ENCODE peak calls at places on chromosomes 7 and 10, in six cellular contexts. T is NCI-H524 treated with DMSO at 0.1 percent for 48 hours; H is AG20443; B is tibial nerve; W is MM.1S; M is activated CD4-positive, alpha-beta T cell treated with anti-CD3 and anti-CD28 coated beads, Interleukin-2, amount 50 U/mL, for 48 hours. N is an unnamed sample.

GRCh38 chr7:73341877-73342276 is 13.9 kb downstream of the FKBP6 start:
- DNase-seq in B (no peak), M (no peak), H (peak; percentile 80), T (no peak), W (no peak), N (no peak)

GRCh38 chr10:99593312-99593711 is 26.9 kb downstream of the SLC25A28 start:
- DNase-seq in M (no peak), T (no peak), B (no peak), H (peak; percentile 22), W (no peak), N (no peak)

GRCh38 chr10:101536800-101537199 is 51.3 kb downstream of the POLL start:
- DNase-seq in H (peak; percentile 26), T (no peak), W (peak; percentile 55), B (no peak), M (no peak), N (peak; percentile 12)

GRCh38 chr10:75111906-75112703 is 649 bp downstream of the SAMD8 start:
- DNase-seq in M (peak; percentile 47), W (peak; percentile 26), B (peak; percentile 36), T (peak; percentile 18), H (peak; percentile 66), N (no peak)

GRCh38 chr10:79316671-79317431 is 30.4 kb upstream of the PPIF start:
- DNase-seq in M (peak; percentile 20), B (no peak), T (no peak), W (peak; percentile 60), H (no peak), N (no peak)

GRCh38 chr10:100656479-100656878 is 88.9 kb upstream of the PAX2 start:
- DNase-seq in B (no peak), T (no peak), W (no peak), M (peak; percentile 14), H (peak; percentile 75), N (no peak)

GRCh38 chr10:76408646-76409045 is 977.2 kb downstream of the LRMDA start:
- DNase-seq in H (no peak), T (no peak), W (no peak), B (no peak), M (no peak), N (no peak)

GRCh38 chr10:31101123-31101522 is 69.5 kb upstream of the ZNF438 start:
- DNase-seq in B (no peak), T (no peak), H (peak; percentile 81), M (peak; percentile 78), W (no peak), N (peak; percentile 25)

GRCh38 chr10:34804306-34804705 is 10.8 kb downstream of the PARD3 start:
- DNase-seq in B (no peak), H (no peak), W (no peak), M (no peak), T (no peak), N (no peak)

GRCh38 chr10:44045020-44045419 is 339.9 kb downstream of the CXCL12 start:
- DNase-seq in W (no peak), T (peak; percentile 1), H (peak; percentile 61), M (no peak), B (no peak), N (no peak)

GRCh38 chr7:415646-416525 is 103.8 kb downstream of the PDGFA start:
- DNase-seq in W (no peak), H (no peak), M (no peak), T (no peak), B (no peak), N (no peak)

GRCh38 chr10:26437637-26438461 is at the start of gene APBB1IP:
- DNase-seq in T (no peak), H (peak; percentile 73), W (peak; percentile 75), M (peak; percentile 66), B (peak; percentile 55), N (no peak)

GRCh38 chr10:100075426-100076220 is 6.0 kb downstream of the CPN1 start:
- DNase-seq in B (no peak), H (no peak), T (no peak), W (no peak), M (no peak), N (no peak)

GRCh38 chr7:131652934-131653333 is 96.5 kb upstream of the PODXL start:
- DNase-seq in T (no peak), M (no peak), H (no peak), B (no peak), W (no peak), N (no peak)

GRCh38 chr10:110872984-110873569 is 1.3 kb downstream of the PDCD4 start:
- DNase-seq in T (no peak), M (no peak), H (no peak), B (no peak), W (no peak), N (no peak)

GRCh38 chr7:155365146-155365874 is 67.6 kb downstream of the INSIG1 start:
- DNase-seq in W (no peak), B (no peak), M (no peak), H (no peak), T (no peak), N (no peak)

GRCh38 chr10:69435966-69436520 is 15.2 kb upstream of the TSPAN15 start:
- DNase-seq in M (no peak), B (no peak), T (no peak), H (no peak), W (no peak), N (no peak)

GRCh38 chr10:24493168-24493567 is 230.5 kb downstream of the ARHGAP21 start:
- DNase-seq in B (no peak), H (no peak), W (no peak), M (no peak), T (no peak), N (no peak)

GRCh38 chr10:124670849-124671248 is 73.3 kb downstream of the FAM53B start:
- DNase-seq in M (no peak), W (no peak), T (no peak), B (no peak), H (no peak), N (no peak)

GRCh38 chr10:132905661-132906060 is 36.7 kb downstream of the CFAP46 start:
- DNase-seq in M (no peak), W (no peak), H (no peak), T (no peak), B (no peak), N (no peak)

GRCh38 chr7:139702313-139702731 is 75.5 kb downstream of the HIPK2 start:
- DNase-seq in W (no peak), T (no peak), B (no peak), H (no peak), M (no peak), N (no peak)

GRCh38 chr10:97479939-97480338 is 18.3 kb downstream of the MMS19 start:
- DNase-seq in M (no peak), T (no peak), B (no peak), H (no peak), W (no peak), N (no peak)

GRCh38 chr7:71372991-71373390 is 241.0 kb downstream of the GALNT17 start:
- DNase-seq in W (no peak), M (no peak), T (no peak), H (no peak), B (no peak), N (no peak)

GRCh38 chr7:108497082-108497725 is 28.7 kb downstream of the PNPLA8 start:
- DNase-seq in B (peak; percentile 80), M (peak; percentile 45), W (peak; percentile 72), H (peak; percentile 54), T (peak; percentile 9), N (peak; percentile 47)

GRCh38 chr10:96044686-96045085 is 1.3 kb downstream of the CCNJ start:
- DNase-seq in H (peak; percentile 16), T (no peak), B (peak; percentile 8), M (no peak), W (no peak), N (no peak)

GRCh38 chr7:29974286-29974685 is 15.3 kb downstream of the SCRN1 start:
- DNase-seq in M (no peak), T (no peak), W (no peak), B (no peak), H (no peak), N (no peak)

GRCh38 chr10:133115981-133116380 is 28.3 kb downstream of the ADGRA1 start:
- DNase-seq in T (no peak), B (no peak), M (no peak), H (no peak), W (no peak), N (no peak)

GRCh38 chr7:39349452-39350123 is 216.6 kb upstream of the YAE1 start:
- DNase-seq in B (no peak), W (peak; percentile 18), M (no peak), T (no peak), H (no peak), N (no peak)

GRCh38 chr7:117858731-117859130 is 14.5 kb downstream of the CTTNBP2 start:
- DNase-seq in M (no peak), H (no peak), T (no peak), W (no peak), B (no peak), N (no peak)

GRCh38 chr10:70456164-70456563 is 14.7 kb upstream of the NODAL start:
- DNase-seq in H (no peak), B (no peak), W (no peak), M (no peak), T (no peak), N (no peak)